ENCODE peak calls at places on chromosome 20, in five cellular contexts. J is T1000, V is NCI-H1105 treated with DMSO at 0.1 percent for 48 hours, A is AG08395, E is T-helper 9 cell. K is an unnamed sample.
A peak's percentile ranks its signal among the peaks of the same experiment; 100 is the strongest.

GRCh38 chr20:44409132-44409600 is 53.7 kb downstream of the HNF4A start:
- DNase-seq in J (no peak), E (no peak), V (no peak), A (peak; percentile 85), K (no peak)

GRCh38 chr20:9200196-9200595 is 131.3 kb downstream of the PLCB4 start:
- DNase-seq in J (no peak), E (no peak), A (peak; percentile 40), V (no peak), K (no peak)

GRCh38 chr20:23320317-23320716 is 30.3 kb upstream of the NXT1 start:
- DNase-seq in A (peak; percentile 71), V (no peak), J (no peak), E (no peak), K (peak; percentile 25)

GRCh38 chr20:64044484-64045247 is 4.8 kb downstream of the SOX18 start:
- DNase-seq in A (peak; percentile 81), V (no peak), J (peak; percentile 24), E (no peak), K (peak; percentile 51)

GRCh38 chr20:35523298-35523888 is 6.1 kb downstream of the C20orf173 start:
- DNase-seq in E (no peak), J (no peak), V (no peak), A (peak; percentile 50), K (peak; percentile 29)

GRCh38 chr20:19644085-19644484 is 114.0 kb upstream of the RIN2 start:
- DNase-seq in J (no peak), V (no peak), E (no peak), A (no peak), K (no peak)

GRCh38 chr20:7841967-7842301 is 98.3 kb downstream of the HAO1 start:
- DNase-seq in J (peak; percentile 33), A (peak; percentile 83), E (no peak), V (no peak), K (peak; percentile 17)

GRCh38 chr20:62643521-62644043 is 1.3 kb downstream of the SLCO4A1 start:
- DNase-seq in J (no peak), E (no peak), V (no peak), A (no peak), K (no peak)

GRCh38 chr20:10449270-10449669 is 14.2 kb downstream of the SLX4IP start:
- DNase-seq in J (no peak), E (no peak), A (no peak), V (no peak), K (peak; percentile 53)

GRCh38 chr20:22586645-22587310 is 2.4 kb upstream of the FOXA2 start:
- DNase-seq in A (no peak), E (no peak), J (no peak), V (no peak), K (no peak)

GRCh38 chr20:36360429-36360828 is 54.3 kb downstream of the DLGAP4 start:
- DNase-seq in E (no peak), A (no peak), J (no peak), V (no peak), K (no peak)

GRCh38 chr20:17721802-17722486 is 22.2 kb downstream of the BANF2 start:
- DNase-seq in V (no peak), A (peak; percentile 5), E (no peak), J (no peak), K (peak; percentile 12)

GRCh38 chr20:62846528-62846890 is 15.1 kb downstream of the TCFL5 start:
- DNase-seq in J (no peak), E (no peak), V (no peak), A (no peak), K (no peak)